ENCODE peak calls at places on chromosomes 6 and 20, in nine cellular contexts. One of them, this sample, is unnamed.

GRCh38 chr6:158629376-158630221 is 14.9 kb downstream of the DYNLT1 start:
- DNase-seq in H9: peak
- DNase-seq in lower lobe of right lung: no peak
- DNase-seq in activated naive CD4-positive, alpha-beta T cell treated with anti-CD3 and anti-CD28 coated beads, Interleukin-2, amount 10 ng/mL, durations not matched to agents 7 days and 5 days: peak
- DNase-seq in AG10803: no peak
- DNase-seq in psoas muscle: peak
- DNase-seq in activated CD8-positive, alpha-beta memory T cell treated with anti-CD3 and anti-CD28 coated beads, Interleukin-2, amount 50 U/mL, for 4 hours: peak
- DNase-seq in lung: no peak
- DNase-seq in stimulated activated effector memory CD8-positive, alpha-beta T cell treated with anti-CD3 and anti-CD28 coated beads, Interleukin-12 subunit alpha, Interleukin-12 subunit beta, amount 100 ng/mL, for 72 hours: no peak
- DNase-seq in this sample: no peak

GRCh38 chr6:117592983-117593759 is 9.1 kb downstream of the GOPC start:
- DNase-seq in stimulated activated effector memory CD8-positive, alpha-beta T cell treated with anti-CD3 and anti-CD28 coated beads, Interleukin-12 subunit alpha, Interleukin-12 subunit beta, amount 100 ng/mL, for 72 hours: no peak
- DNase-seq in AG10803: no peak
- DNase-seq in activated naive CD4-positive, alpha-beta T cell treated with anti-CD3 and anti-CD28 coated beads, Interleukin-2, amount 10 ng/mL, durations not matched to agents 7 days and 5 days: no peak
- DNase-seq in psoas muscle: no peak
- DNase-seq in lower lobe of right lung: no peak
- DNase-seq in H9: no peak
- DNase-seq in lung: no peak
- DNase-seq in activated CD8-positive, alpha-beta memory T cell treated with anti-CD3 and anti-CD28 coated beads, Interleukin-2, amount 50 U/mL, for 4 hours: no peak
- DNase-seq in this sample: no peak

GRCh38 chr20:3045042-3045815 is 623 bp upstream of the MRPS26 start:
- DNase-seq in H9: peak
- DNase-seq in activated naive CD4-positive, alpha-beta T cell treated with anti-CD3 and anti-CD28 coated beads, Interleukin-2, amount 10 ng/mL, durations not matched to agents 7 days and 5 days: no peak
- DNase-seq in lower lobe of right lung: peak
- DNase-seq in activated CD8-positive, alpha-beta memory T cell treated with anti-CD3 and anti-CD28 coated beads, Interleukin-2, amount 50 U/mL, for 4 hours: peak
- DNase-seq in lung: no peak
- DNase-seq in psoas muscle: peak
- DNase-seq in AG10803: peak
- DNase-seq in stimulated activated effector memory CD8-positive, alpha-beta T cell treated with anti-CD3 and anti-CD28 coated beads, Interleukin-12 subunit alpha, Interleukin-12 subunit beta, amount 100 ng/mL, for 72 hours: no peak
- DNase-seq in this sample: peak

GRCh38 chr20:41048475-41049242 is 20.0 kb downstream of the TOP1 start:
- DNase-seq in lung: no peak
- DNase-seq in psoas muscle: no peak
- DNase-seq in H9: no peak
- DNase-seq in lower lobe of right lung: no peak
- DNase-seq in AG10803: peak
- DNase-seq in activated CD8-positive, alpha-beta memory T cell treated with anti-CD3 and anti-CD28 coated beads, Interleukin-2, amount 50 U/mL, for 4 hours: no peak
- DNase-seq in activated naive CD4-positive, alpha-beta T cell treated with anti-CD3 and anti-CD28 coated beads, Interleukin-2, amount 10 ng/mL, durations not matched to agents 7 days and 5 days: no peak
- DNase-seq in stimulated activated effector memory CD8-positive, alpha-beta T cell treated with anti-CD3 and anti-CD28 coated beads, Interleukin-12 subunit alpha, Interleukin-12 subunit beta, amount 100 ng/mL, for 72 hours: no peak
- DNase-seq in this sample: no peak

GRCh38 chr20:63178889-63179751 is 36.8 kb downstream of the YTHDF1 start:
- DNase-seq in stimulated activated effector memory CD8-positive, alpha-beta T cell treated with anti-CD3 and anti-CD28 coated beads, Interleukin-12 subunit alpha, Interleukin-12 subunit beta, amount 100 ng/mL, for 72 hours: peak
- DNase-seq in lower lobe of right lung: no peak
- DNase-seq in lung: no peak
- DNase-seq in activated naive CD4-positive, alpha-beta T cell treated with anti-CD3 and anti-CD28 coated beads, Interleukin-2, amount 10 ng/mL, durations not matched to agents 7 days and 5 days: peak
- DNase-seq in H9: peak
- DNase-seq in psoas muscle: peak
- DNase-seq in activated CD8-positive, alpha-beta memory T cell treated with anti-CD3 and anti-CD28 coated beads, Interleukin-2, amount 50 U/mL, for 4 hours: peak
- DNase-seq in AG10803: no peak
- DNase-seq in this sample: peak

GRCh38 chr6:20791932-20792331 is 257.7 kb downstream of the CDKAL1 start:
- DNase-seq in activated CD8-positive, alpha-beta memory T cell treated with anti-CD3 and anti-CD28 coated beads, Interleukin-2, amount 50 U/mL, for 4 hours: no peak
- DNase-seq in lung: no peak
- DNase-seq in psoas muscle: no peak
- DNase-seq in H9: no peak
- DNase-seq in stimulated activated effector memory CD8-positive, alpha-beta T cell treated with anti-CD3 and anti-CD28 coated beads, Interleukin-12 subunit alpha, Interleukin-12 subunit beta, amount 100 ng/mL, for 72 hours: no peak
- DNase-seq in activated naive CD4-positive, alpha-beta T cell treated with anti-CD3 and anti-CD28 coated beads, Interleukin-2, amount 10 ng/mL, durations not matched to agents 7 days and 5 days: no peak
- DNase-seq in AG10803: peak
- DNase-seq in lower lobe of right lung: no peak
- DNase-seq in this sample: no peak

GRCh38 chr6:170037541-170038250 is 253.2 kb downstream of the DLL1 start:
- DNase-seq in stimulated activated effector memory CD8-positive, alpha-beta T cell treated with anti-CD3 and anti-CD28 coated beads, Interleukin-12 subunit alpha, Interleukin-12 subunit beta, amount 100 ng/mL, for 72 hours: no peak
- DNase-seq in lower lobe of right lung: peak
- DNase-seq in activated naive CD4-positive, alpha-beta T cell treated with anti-CD3 and anti-CD28 coated beads, Interleukin-2, amount 10 ng/mL, durations not matched to agents 7 days and 5 days: no peak
- DNase-seq in AG10803: peak
- DNase-seq in H9: no peak
- DNase-seq in activated CD8-positive, alpha-beta memory T cell treated with anti-CD3 and anti-CD28 coated beads, Interleukin-2, amount 50 U/mL, for 4 hours: no peak
- DNase-seq in lung: no peak
- DNase-seq in psoas muscle: no peak
- DNase-seq in this sample: no peak

GRCh38 chr6:95093154-95093553 is 484.2 kb upstream of the MANEA start:
- DNase-seq in activated CD8-positive, alpha-beta memory T cell treated with anti-CD3 and anti-CD28 coated beads, Interleukin-2, amount 50 U/mL, for 4 hours: no peak
- DNase-seq in lung: no peak
- DNase-seq in AG10803: no peak
- DNase-seq in H9: no peak
- DNase-seq in stimulated activated effector memory CD8-positive, alpha-beta T cell treated with anti-CD3 and anti-CD28 coated beads, Interleukin-12 subunit alpha, Interleukin-12 subunit beta, amount 100 ng/mL, for 72 hours: no peak
- DNase-seq in lower lobe of right lung: no peak
- DNase-seq in activated naive CD4-positive, alpha-beta T cell treated with anti-CD3 and anti-CD28 coated beads, Interleukin-2, amount 10 ng/mL, durations not matched to agents 7 days and 5 days: no peak
- DNase-seq in psoas muscle: no peak
- DNase-seq in this sample: no peak

GRCh38 chr6:2578729-2579128 is 172.0 kb downstream of the MYLK4 start:
- DNase-seq in activated naive CD4-positive, alpha-beta T cell treated with anti-CD3 and anti-CD28 coated beads, Interleukin-2, amount 10 ng/mL, durations not matched to agents 7 days and 5 days: no peak
- DNase-seq in H9: no peak
- DNase-seq in psoas muscle: no peak
- DNase-seq in lung: no peak
- DNase-seq in stimulated activated effector memory CD8-positive, alpha-beta T cell treated with anti-CD3 and anti-CD28 coated beads, Interleukin-12 subunit alpha, Interleukin-12 subunit beta, amount 100 ng/mL, for 72 hours: no peak
- DNase-seq in activated CD8-positive, alpha-beta memory T cell treated with anti-CD3 and anti-CD28 coated beads, Interleukin-2, amount 50 U/mL, for 4 hours: no peak
- DNase-seq in lower lobe of right lung: no peak
- DNase-seq in AG10803: peak
- DNase-seq in this sample: no peak

GRCh38 chr6:26607434-26608230 is 10.9 kb downstream of the ABT1 start:
- DNase-seq in lung: peak
- DNase-seq in AG10803: peak
- DNase-seq in stimulated activated effector memory CD8-positive, alpha-beta T cell treated with anti-CD3 and anti-CD28 coated beads, Interleukin-12 subunit alpha, Interleukin-12 subunit beta, amount 100 ng/mL, for 72 hours: no peak
- DNase-seq in lower lobe of right lung: no peak
- DNase-seq in activated CD8-positive, alpha-beta memory T cell treated with anti-CD3 and anti-CD28 coated beads, Interleukin-2, amount 50 U/mL, for 4 hours: peak
- DNase-seq in activated naive CD4-positive, alpha-beta T cell treated with anti-CD3 and anti-CD28 coated beads, Interleukin-2, amount 10 ng/mL, durations not matched to agents 7 days and 5 days: peak
- DNase-seq in psoas muscle: no peak
- DNase-seq in H9: peak
- DNase-seq in this sample: peak

GRCh38 chr6:30836431-30836866 is 47.9 kb upstream of the DDR1 start:
- DNase-seq in stimulated activated effector memory CD8-positive, alpha-beta T cell treated with anti-CD3 and anti-CD28 coated beads, Interleukin-12 subunit alpha, Interleukin-12 subunit beta, amount 100 ng/mL, for 72 hours: no peak
- DNase-seq in lung: no peak
- DNase-seq in activated CD8-positive, alpha-beta memory T cell treated with anti-CD3 and anti-CD28 coated beads, Interleukin-2, amount 50 U/mL, for 4 hours: no peak
- DNase-seq in AG10803: peak
- DNase-seq in lower lobe of right lung: no peak
- DNase-seq in activated naive CD4-positive, alpha-beta T cell treated with anti-CD3 and anti-CD28 coated beads, Interleukin-2, amount 10 ng/mL, durations not matched to agents 7 days and 5 days: no peak
- DNase-seq in H9: no peak
- DNase-seq in psoas muscle: no peak
- DNase-seq in this sample: peak

GRCh38 chr6:36590237-36590636 is 3.9 kb upstream of the SRSF3 start:
- DNase-seq in H9: no peak
- DNase-seq in lung: no peak
- DNase-seq in stimulated activated effector memory CD8-positive, alpha-beta T cell treated with anti-CD3 and anti-CD28 coated beads, Interleukin-12 subunit alpha, Interleukin-12 subunit beta, amount 100 ng/mL, for 72 hours: no peak
- DNase-seq in activated CD8-positive, alpha-beta memory T cell treated with anti-CD3 and anti-CD28 coated beads, Interleukin-2, amount 50 U/mL, for 4 hours: no peak
- DNase-seq in psoas muscle: no peak
- DNase-seq in activated naive CD4-positive, alpha-beta T cell treated with anti-CD3 and anti-CD28 coated beads, Interleukin-2, amount 10 ng/mL, durations not matched to agents 7 days and 5 days: peak
- DNase-seq in AG10803: peak
- DNase-seq in lower lobe of right lung: no peak
- DNase-seq in this sample: peak

GRCh38 chr6:124076336-124077048 is 272.8 kb downstream of the NKAIN2 start:
- DNase-seq in AG10803: no peak
- DNase-seq in psoas muscle: no peak
- DNase-seq in activated naive CD4-positive, alpha-beta T cell treated with anti-CD3 and anti-CD28 coated beads, Interleukin-2, amount 10 ng/mL, durations not matched to agents 7 days and 5 days: no peak
- DNase-seq in H9: no peak
- DNase-seq in activated CD8-positive, alpha-beta memory T cell treated with anti-CD3 and anti-CD28 coated beads, Interleukin-2, amount 50 U/mL, for 4 hours: no peak
- DNase-seq in stimulated activated effector memory CD8-positive, alpha-beta T cell treated with anti-CD3 and anti-CD28 coated beads, Interleukin-12 subunit alpha, Interleukin-12 subunit beta, amount 100 ng/mL, for 72 hours: no peak
- DNase-seq in lung: no peak
- DNase-seq in lower lobe of right lung: no peak
- DNase-seq in this sample: no peak

GRCh38 chr6:52503853-52504777 is 72.7 kb downstream of the TRAM2 start:
- DNase-seq in lung: peak
- DNase-seq in H9: no peak
- DNase-seq in psoas muscle: peak
- DNase-seq in lower lobe of right lung: peak
- DNase-seq in stimulated activated effector memory CD8-positive, alpha-beta T cell treated with anti-CD3 and anti-CD28 coated beads, Interleukin-12 subunit alpha, Interleukin-12 subunit beta, amount 100 ng/mL, for 72 hours: no peak
- DNase-seq in activated naive CD4-positive, alpha-beta T cell treated with anti-CD3 and anti-CD28 coated beads, Interleukin-2, amount 10 ng/mL, durations not matched to agents 7 days and 5 days: no peak
- DNase-seq in activated CD8-positive, alpha-beta memory T cell treated with anti-CD3 and anti-CD28 coated beads, Interleukin-2, amount 50 U/mL, for 4 hours: no peak
- DNase-seq in AG10803: peak
- DNase-seq in this sample: peak

GRCh38 chr6:21354805-21355238 is 238.7 kb upstream of the SOX4 start:
- DNase-seq in activated naive CD4-positive, alpha-beta T cell treated with anti-CD3 and anti-CD28 coated beads, Interleukin-2, amount 10 ng/mL, durations not matched to agents 7 days and 5 days: no peak
- DNase-seq in AG10803: no peak
- DNase-seq in lung: no peak
- DNase-seq in H9: no peak
- DNase-seq in stimulated activated effector memory CD8-positive, alpha-beta T cell treated with anti-CD3 and anti-CD28 coated beads, Interleukin-12 subunit alpha, Interleukin-12 subunit beta, amount 100 ng/mL, for 72 hours: no peak
- DNase-seq in psoas muscle: no peak
- DNase-seq in lower lobe of right lung: no peak
- DNase-seq in activated CD8-positive, alpha-beta memory T cell treated with anti-CD3 and anti-CD28 coated beads, Interleukin-2, amount 50 U/mL, for 4 hours: no peak
- DNase-seq in this sample: no peak

GRCh38 chr6:28587746-28588075 is 62.0 kb downstream of the GPX5 start:
- DNase-seq in psoas muscle: no peak
- DNase-seq in lung: no peak
- DNase-seq in activated naive CD4-positive, alpha-beta T cell treated with anti-CD3 and anti-CD28 coated beads, Interleukin-2, amount 10 ng/mL, durations not matched to agents 7 days and 5 days: no peak
- DNase-seq in activated CD8-positive, alpha-beta memory T cell treated with anti-CD3 and anti-CD28 coated beads, Interleukin-2, amount 50 U/mL, for 4 hours: no peak
- DNase-seq in lower lobe of right lung: no peak
- DNase-seq in H9: no peak
- DNase-seq in stimulated activated effector memory CD8-positive, alpha-beta T cell treated with anti-CD3 and anti-CD28 coated beads, Interleukin-12 subunit alpha, Interleukin-12 subunit beta, amount 100 ng/mL, for 72 hours: no peak
- DNase-seq in AG10803: no peak
- DNase-seq in this sample: no peak

GRCh38 chr20:45968801-45969711 is 2.9 kb downstream of the ZNF335 start:
- DNase-seq in activated naive CD4-positive, alpha-beta T cell treated with anti-CD3 and anti-CD28 coated beads, Interleukin-2, amount 10 ng/mL, durations not matched to agents 7 days and 5 days: peak
- DNase-seq in psoas muscle: no peak
- DNase-seq in lung: no peak
- DNase-seq in H9: peak
- DNase-seq in stimulated activated effector memory CD8-positive, alpha-beta T cell treated with anti-CD3 and anti-CD28 coated beads, Interleukin-12 subunit alpha, Interleukin-12 subunit beta, amount 100 ng/mL, for 72 hours: no peak
- DNase-seq in AG10803: peak
- DNase-seq in lower lobe of right lung: peak
- DNase-seq in activated CD8-positive, alpha-beta memory T cell treated with anti-CD3 and anti-CD28 coated beads, Interleukin-2, amount 50 U/mL, for 4 hours: no peak
- DNase-seq in this sample: no peak

GRCh38 chr6:127343753-127344659 is 597 bp upstream of the ECHDC1 start:
- DNase-seq in lower lobe of right lung: no peak
- DNase-seq in psoas muscle: no peak
- DNase-seq in AG10803: peak
- DNase-seq in activated CD8-positive, alpha-beta memory T cell treated with anti-CD3 and anti-CD28 coated beads, Interleukin-2, amount 50 U/mL, for 4 hours: no peak
- DNase-seq in activated naive CD4-positive, alpha-beta T cell treated with anti-CD3 and anti-CD28 coated beads, Interleukin-2, amount 10 ng/mL, durations not matched to agents 7 days and 5 days: peak
- DNase-seq in H9: no peak
- DNase-seq in stimulated activated effector memory CD8-positive, alpha-beta T cell treated with anti-CD3 and anti-CD28 coated beads, Interleukin-12 subunit alpha, Interleukin-12 subunit beta, amount 100 ng/mL, for 72 hours: no peak
- DNase-seq in lung: no peak
- DNase-seq in this sample: peak

GRCh38 chr6:17429381-17430061 is 36.1 kb downstream of the CAP2 start:
- DNase-seq in lung: no peak
- DNase-seq in stimulated activated effector memory CD8-positive, alpha-beta T cell treated with anti-CD3 and anti-CD28 coated beads, Interleukin-12 subunit alpha, Interleukin-12 subunit beta, amount 100 ng/mL, for 72 hours: no peak
- DNase-seq in activated CD8-positive, alpha-beta memory T cell treated with anti-CD3 and anti-CD28 coated beads, Interleukin-2, amount 50 U/mL, for 4 hours: no peak
- DNase-seq in psoas muscle: no peak
- DNase-seq in lower lobe of right lung: no peak
- DNase-seq in H9: no peak
- DNase-seq in AG10803: no peak
- DNase-seq in activated naive CD4-positive, alpha-beta T cell treated with anti-CD3 and anti-CD28 coated beads, Interleukin-2, amount 10 ng/mL, durations not matched to agents 7 days and 5 days: no peak
- DNase-seq in this sample: no peak

GRCh38 chr6:125469915-125470314 is 168.1 kb upstream of the HDDC2 start:
- DNase-seq in activated naive CD4-positive, alpha-beta T cell treated with anti-CD3 and anti-CD28 coated beads, Interleukin-2, amount 10 ng/mL, durations not matched to agents 7 days and 5 days: no peak
- DNase-seq in activated CD8-positive, alpha-beta memory T cell treated with anti-CD3 and anti-CD28 coated beads, Interleukin-2, amount 50 U/mL, for 4 hours: no peak
- DNase-seq in AG10803: no peak
- DNase-seq in lower lobe of right lung: no peak
- DNase-seq in H9: no peak
- DNase-seq in stimulated activated effector memory CD8-positive, alpha-beta T cell treated with anti-CD3 and anti-CD28 coated beads, Interleukin-12 subunit alpha, Interleukin-12 subunit beta, amount 100 ng/mL, for 72 hours: no peak
- DNase-seq in lung: no peak
- DNase-seq in psoas muscle: no peak
- DNase-seq in this sample: no peak

GRCh38 chr6:63765828-63766227 is 130.2 kb downstream of the PHF3 start:
- DNase-seq in activated naive CD4-positive, alpha-beta T cell treated with anti-CD3 and anti-CD28 coated beads, Interleukin-2, amount 10 ng/mL, durations not matched to agents 7 days and 5 days: no peak
- DNase-seq in psoas muscle: no peak
- DNase-seq in lower lobe of right lung: no peak
- DNase-seq in activated CD8-positive, alpha-beta memory T cell treated with anti-CD3 and anti-CD28 coated beads, Interleukin-2, amount 50 U/mL, for 4 hours: no peak
- DNase-seq in lung: no peak
- DNase-seq in stimulated activated effector memory CD8-positive, alpha-beta T cell treated with anti-CD3 and anti-CD28 coated beads, Interleukin-12 subunit alpha, Interleukin-12 subunit beta, amount 100 ng/mL, for 72 hours: no peak
- DNase-seq in AG10803: no peak
- DNase-seq in H9: no peak
- DNase-seq in this sample: no peak

GRCh38 chr20:101975-102374 is 14.5 kb downstream of the DEFB125 start:
- DNase-seq in activated CD8-positive, alpha-beta memory T cell treated with anti-CD3 and anti-CD28 coated beads, Interleukin-2, amount 50 U/mL, for 4 hours: no peak
- DNase-seq in lower lobe of right lung: no peak
- DNase-seq in psoas muscle: no peak
- DNase-seq in lung: no peak
- DNase-seq in AG10803: no peak
- DNase-seq in activated naive CD4-positive, alpha-beta T cell treated with anti-CD3 and anti-CD28 coated beads, Interleukin-2, amount 10 ng/mL, durations not matched to agents 7 days and 5 days: no peak
- DNase-seq in stimulated activated effector memory CD8-positive, alpha-beta T cell treated with anti-CD3 and anti-CD28 coated beads, Interleukin-12 subunit alpha, Interleukin-12 subunit beta, amount 100 ng/mL, for 72 hours: no peak
- DNase-seq in H9: no peak
- DNase-seq in this sample: no peak

GRCh38 chr6:44512868-44513641 is 125.5 kb downstream of the CDC5L start:
- DNase-seq in lower lobe of right lung: no peak
- DNase-seq in psoas muscle: no peak
- DNase-seq in activated CD8-positive, alpha-beta memory T cell treated with anti-CD3 and anti-CD28 coated beads, Interleukin-2, amount 50 U/mL, for 4 hours: no peak
- DNase-seq in activated naive CD4-positive, alpha-beta T cell treated with anti-CD3 and anti-CD28 coated beads, Interleukin-2, amount 10 ng/mL, durations not matched to agents 7 days and 5 days: no peak
- DNase-seq in AG10803: peak
- DNase-seq in H9: peak
- DNase-seq in lung: no peak
- DNase-seq in stimulated activated effector memory CD8-positive, alpha-beta T cell treated with anti-CD3 and anti-CD28 coated beads, Interleukin-12 subunit alpha, Interleukin-12 subunit beta, amount 100 ng/mL, for 72 hours: no peak
- DNase-seq in this sample: no peak

GRCh38 chr6:45665859-45666258 is 288.1 kb upstream of the SUPT3H start:
- DNase-seq in psoas muscle: no peak
- DNase-seq in activated CD8-positive, alpha-beta memory T cell treated with anti-CD3 and anti-CD28 coated beads, Interleukin-2, amount 50 U/mL, for 4 hours: no peak
- DNase-seq in AG10803: no peak
- DNase-seq in lower lobe of right lung: no peak
- DNase-seq in H9: no peak
- DNase-seq in stimulated activated effector memory CD8-positive, alpha-beta T cell treated with anti-CD3 and anti-CD28 coated beads, Interleukin-12 subunit alpha, Interleukin-12 subunit beta, amount 100 ng/mL, for 72 hours: no peak
- DNase-seq in lung: no peak
- DNase-seq in activated naive CD4-positive, alpha-beta T cell treated with anti-CD3 and anti-CD28 coated beads, Interleukin-2, amount 10 ng/mL, durations not matched to agents 7 days and 5 days: no peak
- DNase-seq in this sample: no peak

GRCh38 chr6:29953706-29954105 is 11.4 kb downstream of the HLA-A start:
- DNase-seq in H9: no peak
- DNase-seq in lung: no peak
- DNase-seq in AG10803: no peak
- DNase-seq in stimulated activated effector memory CD8-positive, alpha-beta T cell treated with anti-CD3 and anti-CD28 coated beads, Interleukin-12 subunit alpha, Interleukin-12 subunit beta, amount 100 ng/mL, for 72 hours: no peak
- DNase-seq in psoas muscle: no peak
- DNase-seq in activated CD8-positive, alpha-beta memory T cell treated with anti-CD3 and anti-CD28 coated beads, Interleukin-2, amount 50 U/mL, for 4 hours: no peak
- DNase-seq in lower lobe of right lung: no peak
- DNase-seq in activated naive CD4-positive, alpha-beta T cell treated with anti-CD3 and anti-CD28 coated beads, Interleukin-2, amount 10 ng/mL, durations not matched to agents 7 days and 5 days: no peak
- DNase-seq in this sample: no peak

GRCh38 chr6:16154904-16155303 is 26.0 kb downstream of the MYLIP start:
- DNase-seq in H9: no peak
- DNase-seq in lower lobe of right lung: no peak
- DNase-seq in AG10803: peak
- DNase-seq in activated naive CD4-positive, alpha-beta T cell treated with anti-CD3 and anti-CD28 coated beads, Interleukin-2, amount 10 ng/mL, durations not matched to agents 7 days and 5 days: no peak
- DNase-seq in stimulated activated effector memory CD8-positive, alpha-beta T cell treated with anti-CD3 and anti-CD28 coated beads, Interleukin-12 subunit alpha, Interleukin-12 subunit beta, amount 100 ng/mL, for 72 hours: no peak
- DNase-seq in lung: no peak
- DNase-seq in psoas muscle: peak
- DNase-seq in activated CD8-positive, alpha-beta memory T cell treated with anti-CD3 and anti-CD28 coated beads, Interleukin-2, amount 50 U/mL, for 4 hours: no peak
- DNase-seq in this sample: peak

GRCh38 chr6:168118935-168119334 is 39.9 kb upstream of the FRMD1 start:
- DNase-seq in AG10803: no peak
- DNase-seq in H9: peak
- DNase-seq in activated CD8-positive, alpha-beta memory T cell treated with anti-CD3 and anti-CD28 coated beads, Interleukin-2, amount 50 U/mL, for 4 hours: peak
- DNase-seq in activated naive CD4-positive, alpha-beta T cell treated with anti-CD3 and anti-CD28 coated beads, Interleukin-2, amount 10 ng/mL, durations not matched to agents 7 days and 5 days: no peak
- DNase-seq in psoas muscle: no peak
- DNase-seq in lung: no peak
- DNase-seq in lower lobe of right lung: no peak
- DNase-seq in stimulated activated effector memory CD8-positive, alpha-beta T cell treated with anti-CD3 and anti-CD28 coated beads, Interleukin-12 subunit alpha, Interleukin-12 subunit beta, amount 100 ng/mL, for 72 hours: no peak
- DNase-seq in this sample: no peak

GRCh38 chr6:152598858-152599537 is 38.2 kb downstream of the SYNE1 start:
- DNase-seq in psoas muscle: no peak
- DNase-seq in AG10803: peak
- DNase-seq in H9: no peak
- DNase-seq in lung: no peak
- DNase-seq in activated CD8-positive, alpha-beta memory T cell treated with anti-CD3 and anti-CD28 coated beads, Interleukin-2, amount 50 U/mL, for 4 hours: no peak
- DNase-seq in activated naive CD4-positive, alpha-beta T cell treated with anti-CD3 and anti-CD28 coated beads, Interleukin-2, amount 10 ng/mL, durations not matched to agents 7 days and 5 days: no peak
- DNase-seq in lower lobe of right lung: no peak
- DNase-seq in stimulated activated effector memory CD8-positive, alpha-beta T cell treated with anti-CD3 and anti-CD28 coated beads, Interleukin-12 subunit alpha, Interleukin-12 subunit beta, amount 100 ng/mL, for 72 hours: no peak
- DNase-seq in this sample: no peak

GRCh38 chr6:54132587-54132986 is 21.3 kb downstream of the MLIP start:
- DNase-seq in H9: no peak
- DNase-seq in AG10803: no peak
- DNase-seq in stimulated activated effector memory CD8-positive, alpha-beta T cell treated with anti-CD3 and anti-CD28 coated beads, Interleukin-12 subunit alpha, Interleukin-12 subunit beta, amount 100 ng/mL, for 72 hours: no peak
- DNase-seq in activated naive CD4-positive, alpha-beta T cell treated with anti-CD3 and anti-CD28 coated beads, Interleukin-2, amount 10 ng/mL, durations not matched to agents 7 days and 5 days: no peak
- DNase-seq in activated CD8-positive, alpha-beta memory T cell treated with anti-CD3 and anti-CD28 coated beads, Interleukin-2, amount 50 U/mL, for 4 hours: no peak
- DNase-seq in psoas muscle: no peak
- DNase-seq in lower lobe of right lung: no peak
- DNase-seq in lung: no peak
- DNase-seq in this sample: no peak

GRCh38 chr6:106134906-106135634 is 48.9 kb downstream of the PRDM1 start:
- DNase-seq in lower lobe of right lung: no peak
- DNase-seq in activated CD8-positive, alpha-beta memory T cell treated with anti-CD3 and anti-CD28 coated beads, Interleukin-2, amount 50 U/mL, for 4 hours: no peak
- DNase-seq in stimulated activated effector memory CD8-positive, alpha-beta T cell treated with anti-CD3 and anti-CD28 coated beads, Interleukin-12 subunit alpha, Interleukin-12 subunit beta, amount 100 ng/mL, for 72 hours: no peak
- DNase-seq in psoas muscle: peak
- DNase-seq in lung: no peak
- DNase-seq in activated naive CD4-positive, alpha-beta T cell treated with anti-CD3 and anti-CD28 coated beads, Interleukin-2, amount 10 ng/mL, durations not matched to agents 7 days and 5 days: no peak
- DNase-seq in AG10803: peak
- DNase-seq in H9: no peak
- DNase-seq in this sample: peak

GRCh38 chr6:90304308-90304707 is 7.7 kb upstream of the BACH2 start:
- DNase-seq in H9: no peak
- DNase-seq in lower lobe of right lung: no peak
- DNase-seq in activated naive CD4-positive, alpha-beta T cell treated with anti-CD3 and anti-CD28 coated beads, Interleukin-2, amount 10 ng/mL, durations not matched to agents 7 days and 5 days: no peak
- DNase-seq in AG10803: no peak
- DNase-seq in psoas muscle: no peak
- DNase-seq in lung: no peak
- DNase-seq in activated CD8-positive, alpha-beta memory T cell treated with anti-CD3 and anti-CD28 coated beads, Interleukin-2, amount 50 U/mL, for 4 hours: no peak
- DNase-seq in stimulated activated effector memory CD8-positive, alpha-beta T cell treated with anti-CD3 and anti-CD28 coated beads, Interleukin-12 subunit alpha, Interleukin-12 subunit beta, amount 100 ng/mL, for 72 hours: no peak
- DNase-seq in this sample: no peak